ENCODE peak calls at places on chromosome 22, in six cellular contexts. One of them, this sample, is unnamed.

GRCh38 chr22:35311551-35311999 is 11.9 kb downstream of the TOM1 start:
- DNase-seq in HCT116: no peak
- DNase-seq in H1: no peak
- DNase-seq in K562: no peak
- DNase-seq in HepG2: no peak
- DNase-seq in GM12878: no peak
- DNase-seq in this sample: no peak

GRCh38 chr22:23381661-23382427 is 198.2 kb downstream of the IGLL1 start:
- DNase-seq in HCT116: no peak
- DNase-seq in H1: no peak
- DNase-seq in K562: no peak
- DNase-seq in HepG2: no peak
- DNase-seq in GM12878: no peak
- DNase-seq in this sample: peak

GRCh38 chr22:35152316-35152715 is 86.4 kb downstream of the ISX start:
- DNase-seq in HCT116: no peak
- DNase-seq in H1: no peak
- DNase-seq in K562: no peak
- DNase-seq in HepG2: no peak
- DNase-seq in GM12878: no peak
- DNase-seq in this sample: peak

GRCh38 chr22:24416095-24416494 is 11.3 kb upstream of the ADORA2A start:
- DNase-seq in HCT116: no peak
- DNase-seq in H1: no peak
- DNase-seq in K562: no peak
- DNase-seq in HepG2: no peak
- DNase-seq in GM12878: no peak
- DNase-seq in this sample: no peak

GRCh38 chr22:46520880-46521279 is 16.5 kb downstream of the CELSR1 start:
- DNase-seq in HCT116: no peak
- DNase-seq in H1: no peak
- DNase-seq in K562: no peak
- DNase-seq in HepG2: no peak
- DNase-seq in GM12878: no peak
- DNase-seq in this sample: no peak

GRCh38 chr22:31343235-31344191 is 2.6 kb downstream of the PATZ1 start:
- DNase-seq in HCT116: no peak
- DNase-seq in H1: peak
- DNase-seq in K562: peak
- DNase-seq in HepG2: no peak
- DNase-seq in GM12878: no peak
- DNase-seq in this sample: peak

GRCh38 chr22:50414476-50415248 is 60.2 kb downstream of the SBF1 start:
- DNase-seq in HCT116: no peak
- DNase-seq in H1: no peak
- DNase-seq in K562: no peak
- DNase-seq in HepG2: no peak
- DNase-seq in GM12878: no peak
- DNase-seq in this sample: no peak

GRCh38 chr22:30245985-30246901 is at the start of gene LIF:
- DNase-seq in HCT116: no peak
- DNase-seq in H1: no peak
- DNase-seq in K562: peak
- DNase-seq in HepG2: no peak
- DNase-seq in GM12878: no peak
- DNase-seq in this sample: peak

GRCh38 chr22:48953830-48954229 is 873.8 kb downstream of the BRD1 start:
- DNase-seq in HCT116: no peak
- DNase-seq in H1: no peak
- DNase-seq in K562: no peak
- DNase-seq in HepG2: no peak
- DNase-seq in GM12878: no peak
- DNase-seq in this sample: no peak

GRCh38 chr22:37896181-37896592 is 9.9 kb upstream of the MICALL1 start:
- DNase-seq in HCT116: no peak
- DNase-seq in H1: no peak
- DNase-seq in K562: no peak
- DNase-seq in HepG2: peak
- DNase-seq in GM12878: peak
- DNase-seq in this sample: no peak

GRCh38 chr22:21726650-21727049 is 8.9 kb downstream of the YPEL1 start:
- DNase-seq in HCT116: peak
- DNase-seq in H1: peak
- DNase-seq in K562: peak
- DNase-seq in HepG2: peak
- DNase-seq in GM12878: no peak
- DNase-seq in this sample: peak
- TF ChIP-seq CTCF in HCT116: peak
- TF ChIP-seq CTCF in H1: peak
- TF ChIP-seq CTCF in K562: no peak
- TF ChIP-seq CTCF in HepG2: peak
- TF ChIP-seq CTCF in GM12878: peak
- TF ChIP-seq CTCF in this sample: no peak

GRCh38 chr22:27170491-27170890 is 513.1 kb downstream of the MIAT start:
- DNase-seq in HCT116: peak
- DNase-seq in H1: no peak
- DNase-seq in K562: no peak
- DNase-seq in HepG2: no peak
- DNase-seq in GM12878: no peak
- DNase-seq in this sample: no peak
- TF ChIP-seq ATF3 in HCT116: no peak
- TF ChIP-seq ATF3 in H1: no peak
- TF ChIP-seq ATF3 in K562: no peak
- TF ChIP-seq ATF3 in HepG2: no peak
- TF ChIP-seq ATF3 in GM12878: no peak
- TF ChIP-seq ATF3 in this sample: no peak

DNA sequence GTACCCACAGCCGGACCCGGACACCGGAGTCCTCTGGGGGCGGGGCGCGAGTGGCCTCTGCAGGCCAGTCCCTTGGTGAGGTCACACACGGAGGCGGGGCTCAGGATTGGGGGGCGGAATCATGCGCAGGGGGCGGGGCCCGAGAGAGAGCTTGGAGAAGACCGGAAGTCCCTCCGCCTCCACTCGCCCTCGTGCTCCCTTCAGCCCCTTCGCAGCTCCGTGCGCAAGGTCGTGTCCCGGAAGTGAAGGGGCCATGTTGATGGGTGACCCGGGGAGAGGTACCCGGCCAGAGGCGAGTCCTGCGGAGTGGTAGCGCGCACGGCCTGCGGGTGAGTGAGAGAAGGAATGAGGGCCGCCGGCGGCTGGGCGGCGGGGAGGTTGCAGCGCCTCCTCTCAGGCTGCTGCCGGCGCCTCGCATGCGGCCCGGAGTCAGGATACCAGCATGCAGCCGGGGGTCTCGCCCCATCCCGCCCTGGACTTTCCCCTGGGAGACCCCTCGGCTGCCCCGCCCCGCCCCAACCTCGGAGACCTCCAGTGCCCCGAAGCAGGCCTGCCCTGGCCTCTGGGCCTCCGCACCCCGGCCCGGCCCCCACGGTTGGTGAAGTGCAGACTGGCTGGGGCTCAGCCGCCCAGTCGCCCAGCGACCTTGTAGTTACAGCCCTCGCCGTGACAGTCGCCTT is at the start of gene MIEF1:
- DNase-seq in HCT116: peak
- DNase-seq in H1: peak
- DNase-seq in K562: peak
- DNase-seq in HepG2: peak
- DNase-seq in GM12878: peak
- DNase-seq in this sample: peak
- TF ChIP-seq CTCF in HCT116: no peak
- TF ChIP-seq CTCF in H1: no peak
- TF ChIP-seq CTCF in K562: no peak
- TF ChIP-seq CTCF in HepG2: no peak
- TF ChIP-seq CTCF in GM12878: no peak
- TF ChIP-seq CTCF in this sample: no peak

GRCh38 chr22:20398420-20398819 is 4.5 kb downstream of the ZNF74 start:
- DNase-seq in HCT116: no peak
- DNase-seq in H1: no peak
- DNase-seq in K562: no peak
- DNase-seq in HepG2: no peak
- DNase-seq in GM12878: no peak
- DNase-seq in this sample: no peak

GRCh38 chr22:20397498-20397897 is 3.5 kb downstream of the ZNF74 start:
- DNase-seq in HCT116: no peak
- DNase-seq in H1: no peak
- DNase-seq in K562: no peak
- DNase-seq in HepG2: no peak
- DNase-seq in GM12878: no peak
- DNase-seq in this sample: no peak

GRCh38 chr22:20395897-20396287 is 1.9 kb downstream of the ZNF74 start:
- DNase-seq in HCT116: no peak
- DNase-seq in H1: no peak
- DNase-seq in K562: no peak
- DNase-seq in HepG2: no peak
- DNase-seq in GM12878: no peak
- DNase-seq in this sample: no peak

GRCh38 chr22:20395181-20395896 is 1.4 kb downstream of the ZNF74 start:
- DNase-seq in HCT116: no peak
- DNase-seq in H1: no peak
- DNase-seq in K562: no peak
- DNase-seq in HepG2: no peak
- DNase-seq in GM12878: no peak
- DNase-seq in this sample: no peak

GRCh38 chr22:20396639-20397038 is 2.7 kb downstream of the ZNF74 start:
- DNase-seq in HCT116: no peak
- DNase-seq in H1: no peak
- DNase-seq in K562: no peak
- DNase-seq in HepG2: no peak
- DNase-seq in GM12878: peak
- DNase-seq in this sample: no peak
- TF ChIP-seq ATF3 in HCT116: no peak
- TF ChIP-seq ATF3 in H1: no peak
- TF ChIP-seq ATF3 in K562: no peak
- TF ChIP-seq ATF3 in HepG2: no peak
- TF ChIP-seq ATF3 in GM12878: no peak
- TF ChIP-seq ATF3 in this sample: no peak

DNA sequence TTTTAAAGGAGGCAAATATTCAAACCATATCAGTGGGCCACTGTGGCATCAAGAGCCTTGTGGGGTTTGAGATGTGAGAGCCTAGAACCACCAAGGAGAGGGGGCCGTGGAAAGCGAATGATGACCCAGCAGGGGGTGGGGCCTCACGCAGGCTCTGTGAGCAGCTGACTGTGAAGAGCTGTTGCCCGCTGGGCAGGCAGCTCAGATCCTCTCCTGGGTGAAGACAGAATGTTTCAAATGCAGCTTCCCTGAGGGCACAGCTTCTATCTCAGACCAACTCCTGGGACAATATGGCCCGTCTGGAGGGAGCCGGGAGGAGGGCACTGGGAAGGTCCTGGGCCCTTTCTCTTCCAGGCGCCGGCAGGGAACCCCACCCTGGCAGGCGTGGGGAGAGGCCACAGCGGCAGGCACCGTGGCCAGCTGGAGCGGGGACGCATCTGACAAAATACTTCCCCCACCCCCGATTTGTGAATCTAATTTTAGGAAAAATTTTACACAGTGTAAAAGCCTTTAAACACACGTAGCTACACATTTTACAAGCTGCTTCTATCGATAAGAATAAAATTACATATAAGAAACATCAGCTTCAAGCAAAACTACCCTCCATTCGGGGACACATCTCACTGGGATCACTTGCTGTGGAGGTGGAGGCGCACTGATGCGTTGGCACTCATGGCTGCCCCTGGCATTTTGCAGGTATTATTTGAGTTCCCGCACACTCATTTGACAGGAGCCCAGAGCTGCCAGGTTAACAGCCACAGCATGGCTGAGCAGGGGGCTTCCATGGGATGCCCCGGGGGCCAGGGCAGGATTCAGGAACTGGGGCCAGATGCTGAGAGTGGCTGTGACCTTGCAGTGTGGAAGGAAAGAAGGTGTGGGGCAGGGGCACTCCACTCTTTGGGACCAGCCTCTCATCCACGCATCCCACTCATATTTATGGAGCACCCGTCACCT is 40.3 kb downstream of the PARVG start:
- DNase-seq in HCT116: no peak
- DNase-seq in H1: no peak
- DNase-seq in K562: no peak
- DNase-seq in HepG2: no peak
- DNase-seq in GM12878: no peak
- DNase-seq in this sample: no peak
- TF ChIP-seq CTCF in HCT116: no peak
- TF ChIP-seq CTCF in H1: no peak
- TF ChIP-seq CTCF in K562: no peak
- TF ChIP-seq CTCF in HepG2: no peak
- TF ChIP-seq CTCF in GM12878: no peak
- TF ChIP-seq CTCF in this sample: no peak

GRCh38 chr22:36431977-36432376 is 44.2 kb upstream of the MYH9 start:
- DNase-seq in HCT116: no peak
- DNase-seq in H1: no peak
- DNase-seq in K562: no peak
- DNase-seq in HepG2: no peak
- DNase-seq in GM12878: no peak
- DNase-seq in this sample: no peak

GRCh38 chr22:36435516-36436415 is 45.7 kb downstream of the TXN2 start:
- DNase-seq in HCT116: no peak
- DNase-seq in H1: no peak
- DNase-seq in K562: no peak
- DNase-seq in HepG2: peak
- DNase-seq in GM12878: peak
- DNase-seq in this sample: peak

GRCh38 chr22:36432592-36433317 is 45.0 kb upstream of the MYH9 start:
- DNase-seq in HCT116: no peak
- DNase-seq in H1: no peak
- DNase-seq in K562: no peak
- DNase-seq in HepG2: peak
- DNase-seq in GM12878: no peak
- DNase-seq in this sample: no peak

GRCh38 chr22:36430863-36431262 is 43.1 kb upstream of the MYH9 start:
- DNase-seq in HCT116: no peak
- DNase-seq in H1: no peak
- DNase-seq in K562: peak
- DNase-seq in HepG2: peak
- DNase-seq in GM12878: no peak
- DNase-seq in this sample: no peak

DNA sequence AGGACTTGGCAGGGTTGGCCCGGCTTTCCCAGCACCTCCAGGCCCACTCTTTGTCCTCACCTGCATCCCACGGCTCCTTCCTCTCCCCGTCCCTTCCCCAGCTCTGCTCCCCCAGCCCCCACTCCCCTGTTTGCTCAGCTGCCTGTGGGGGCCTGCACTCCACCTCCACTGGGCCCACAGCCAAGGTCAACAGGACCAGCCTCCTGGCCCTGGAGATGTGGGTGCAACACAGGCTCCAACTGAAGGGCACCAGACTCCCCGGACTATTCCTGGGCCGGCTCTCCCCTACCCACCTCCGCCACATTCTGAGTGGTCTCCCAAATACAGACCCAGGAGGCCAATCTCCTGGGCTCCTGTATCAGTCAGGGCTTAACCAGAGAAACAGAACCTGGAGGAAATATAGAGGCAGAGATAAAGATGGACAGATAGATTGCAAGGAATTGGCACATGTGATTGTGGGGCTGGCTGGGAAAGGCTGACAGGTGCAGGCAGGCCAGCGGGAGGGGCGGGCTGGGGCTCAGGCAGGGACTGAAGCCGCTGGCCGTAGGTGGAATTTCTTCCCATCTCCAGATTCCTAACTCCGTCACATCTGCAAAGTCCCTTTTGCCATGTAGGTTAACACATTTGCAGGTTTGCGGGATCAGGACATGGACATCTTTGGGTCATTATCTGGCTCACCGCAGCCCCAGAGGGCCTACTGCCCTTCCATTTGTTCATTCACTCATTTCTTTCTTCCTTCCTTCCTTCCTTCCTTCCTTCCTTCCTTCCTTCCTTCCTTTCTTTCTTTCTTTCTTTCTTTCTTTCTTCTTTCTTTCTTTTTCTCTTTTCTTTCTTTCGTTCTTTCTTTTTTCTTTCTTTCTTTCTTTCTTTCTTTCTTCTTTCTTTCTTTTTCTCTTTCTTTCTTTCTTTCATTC is 45.8 kb upstream of the MYH9 start:
- DNase-seq in HCT116: no peak
- DNase-seq in H1: no peak
- DNase-seq in K562: no peak
- DNase-seq in HepG2: peak
- DNase-seq in GM12878: no peak
- DNase-seq in this sample: no peak
- TF ChIP-seq ATF3 in HCT116: no peak
- TF ChIP-seq ATF3 in H1: no peak
- TF ChIP-seq ATF3 in K562: no peak
- TF ChIP-seq ATF3 in HepG2: no peak
- TF ChIP-seq ATF3 in GM12878: no peak
- TF ChIP-seq ATF3 in this sample: no peak